ENCODE peak calls at places on chromosomes 1 and 21, in four cellular contexts. A, V, G and B are unnamed samples.
A peak's percentile ranks its signal among the peaks of the same experiment; 100 is the strongest.

GRCh38 chr21:44557491-44558328 is 885 bp downstream of the KRTAP10-3 start:
- DNase-seq in A (no peak), V (no peak), G (no peak), B (no peak)

GRCh38 chr1:173717238-173717637 is 2.5 kb downstream of the KLHL20 start:
- DNase-seq in A (no peak), V (no peak), G (no peak), B (no peak)

GRCh38 chr1:27522148-27522859 is 32.3 kb upstream of the WASF2 start:
- DNase-seq in A (no peak), V (peak; percentile 35), G (no peak), B (no peak)

GRCh38 chr1:228515200-228515834 is 28.1 kb downstream of the RNF187 start:
- DNase-seq in A (peak; percentile 18), V (peak; percentile 68), G (peak; percentile 79), B (peak; percentile 34)

GRCh38 chr1:245051349-245052221 is 103.2 kb upstream of the KIF26B start:
- DNase-seq in A (no peak), V (no peak), G (peak; percentile 90), B (no peak)

GRCh38 chr1:212106286-212106792 is 70.8 kb downstream of the DTL start:
- DNase-seq in A (no peak), V (no peak), G (no peak), B (no peak)

GRCh38 chr1:76730027-76730426 is 137.3 kb upstream of the ST6GALNAC5 start:
- DNase-seq in A (no peak), V (no peak), G (no peak), B (no peak)

GRCh38 chr1:228478326-228478725 is 8.9 kb upstream of the RNF187 start:
- DNase-seq in A (no peak), V (no peak), G (no peak), B (no peak)

GRCh38 chr1:7207875-7208646 is 422.8 kb downstream of the CAMTA1 start:
- DNase-seq in A (no peak), V (peak; percentile 84), G (peak; percentile 75), B (peak; percentile 56)

GRCh38 chr1:35539073-35539823 is 18.0 kb downstream of the KIAA0319L start:
- DNase-seq in A (no peak), V (no peak), G (no peak), B (peak; percentile 76)

GRCh38 chr1:31704261-31705079 is 653 bp upstream of the COL16A1 start:
- DNase-seq in A (no peak), V (peak; percentile 37), G (no peak), B (peak; percentile 23)

GRCh38 chr1:242525769-242526168 is 1.3 kb upstream of the PLD5 start:
- DNase-seq in A (no peak), V (no peak), G (no peak), B (no peak)

GRCh38 chr1:242523282-242523967 is 1.1 kb downstream of the PLD5 start:
- DNase-seq in A (no peak), V (no peak), G (no peak), B (no peak)

GRCh38 chr1:242525360-242525722 is 844 bp upstream of the PLD5 start:
- DNase-seq in A (no peak), V (no peak), G (no peak), B (no peak)

GRCh38 chr1:242523968-242524570 is 428 bp downstream of the PLD5 start:
- DNase-seq in A (no peak), V (peak; percentile 33), G (peak; percentile 44), B (no peak)

DNA sequence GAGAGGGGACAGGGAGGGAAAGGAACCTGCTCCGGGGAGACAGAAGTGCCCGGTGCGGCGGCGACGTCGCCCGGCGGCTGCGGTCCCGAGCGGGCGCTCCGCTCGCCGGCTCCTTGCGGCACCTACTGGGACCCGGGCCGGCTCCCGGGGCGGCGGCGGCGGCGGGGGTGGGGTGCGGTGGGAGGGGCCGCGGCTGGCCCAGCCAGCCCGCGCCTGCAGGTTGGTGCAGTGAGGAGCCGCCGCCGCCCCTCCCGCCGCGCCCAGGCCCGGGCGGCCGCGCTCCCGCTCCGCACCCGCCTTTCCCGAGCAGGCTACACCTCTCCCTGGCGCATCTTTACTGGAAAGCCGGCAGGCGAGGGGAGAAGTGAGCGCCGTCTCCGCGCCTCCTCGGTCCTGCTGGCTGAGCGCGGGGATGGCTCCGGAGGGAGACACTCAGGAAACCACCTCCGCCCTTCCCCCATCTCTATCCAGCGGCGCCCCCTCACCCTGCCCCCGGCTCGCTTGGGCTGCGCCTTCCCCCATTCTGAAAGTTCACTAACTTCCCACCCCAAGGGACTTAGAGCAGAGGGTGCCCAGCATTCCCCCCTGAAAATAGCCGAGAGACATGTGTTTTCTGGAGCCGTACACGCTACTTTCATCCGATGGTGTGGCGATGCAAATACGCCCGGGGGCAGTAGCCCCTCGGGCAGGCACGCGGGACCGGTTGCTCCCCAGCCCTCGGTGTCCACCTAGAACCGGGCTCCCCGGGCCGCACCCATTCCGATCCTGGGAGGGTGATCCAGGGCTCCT is at the start of gene PLD5:
- DNase-seq in A (no peak), V (no peak), G (no peak), B (no peak)
- TF ChIP-seq CTCF in A (no peak), V (no peak), G (no peak), B (no peak)

DNA sequence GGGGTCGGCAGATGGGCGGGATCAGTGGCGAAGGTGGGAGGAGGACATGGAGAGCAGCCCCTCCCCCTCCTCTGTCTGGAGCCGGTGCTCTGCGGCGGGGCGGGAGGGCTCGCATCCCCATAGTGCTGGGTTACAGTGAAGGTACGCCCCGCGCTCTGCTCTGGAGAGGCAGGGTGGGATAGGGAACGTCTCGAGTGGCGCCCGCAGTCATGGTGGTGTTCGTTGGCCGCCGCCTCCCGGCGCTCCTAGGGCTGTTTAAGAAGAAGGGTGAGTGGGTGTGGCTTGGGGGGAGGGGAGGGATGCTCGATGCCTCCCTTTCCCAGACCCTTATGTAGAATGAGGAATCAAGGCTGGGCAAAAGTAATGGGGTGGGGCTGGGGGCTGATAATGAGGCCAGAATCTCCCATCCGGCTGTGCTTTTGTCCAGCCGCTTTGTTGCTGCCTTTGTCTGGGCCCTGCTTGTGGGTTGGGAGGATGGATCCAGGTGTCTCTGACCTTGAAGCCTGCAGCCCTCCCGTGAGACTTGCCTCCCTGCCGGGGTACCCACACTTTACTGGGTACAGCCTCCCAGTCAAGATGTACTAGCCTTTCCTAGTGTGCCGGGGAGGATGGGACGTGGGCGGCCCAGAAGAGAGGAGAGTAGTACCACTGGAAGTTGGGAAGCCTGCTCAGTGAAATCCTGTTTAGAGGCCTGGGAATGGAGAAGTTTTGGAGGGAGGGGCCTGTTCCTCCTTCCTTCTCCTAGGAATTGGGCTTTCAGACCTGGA is 51.4 kb downstream of the YARS1 start:
- DNase-seq in A (no peak), V (no peak), G (no peak), B (no peak)
- H3K4me3 ChIP-seq in A (no peak overlapping the region), V (no peak overlapping the region), G (no peak overlapping the region), B (no peak overlapping the region)

DNA sequence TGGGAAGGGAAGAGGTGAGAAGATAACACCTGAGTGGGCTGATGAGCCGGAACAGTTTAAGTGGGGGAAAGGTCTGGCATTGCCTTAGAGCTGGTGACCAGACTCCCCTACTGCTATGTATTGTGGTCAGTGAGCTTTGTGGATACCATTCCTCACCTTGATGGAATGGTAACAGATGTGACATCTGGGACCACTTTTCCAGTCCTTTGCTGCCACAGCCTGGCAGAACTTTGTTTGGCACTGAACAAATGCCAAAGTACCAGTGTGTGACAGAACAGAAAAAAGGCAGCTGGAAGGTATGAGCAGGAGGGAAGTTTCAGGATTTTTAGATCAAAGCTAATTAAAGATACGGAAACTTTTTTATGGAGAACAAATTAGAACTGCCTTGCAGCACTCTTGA is 6.2 kb downstream of the MED8 start:
- DNase-seq in A (no peak), V (peak; percentile 60), G (no peak), B (no peak)
- TF ChIP-seq CTCF in A (peak; percentile 10), V (peak; percentile 61), G (no peak), B (no peak)

GRCh38 chr1:1165900-1166421 is 7.7 kb upstream of the TTLL10 start:
- DNase-seq in A (no peak), V (peak; percentile 31), G (no peak), B (no peak)
- H3K4me3 ChIP-seq in A (no peak overlapping the region), V (peak overlapping the region; percentile 90), G (no peak overlapping the region), B (no peak overlapping the region)

DNA sequence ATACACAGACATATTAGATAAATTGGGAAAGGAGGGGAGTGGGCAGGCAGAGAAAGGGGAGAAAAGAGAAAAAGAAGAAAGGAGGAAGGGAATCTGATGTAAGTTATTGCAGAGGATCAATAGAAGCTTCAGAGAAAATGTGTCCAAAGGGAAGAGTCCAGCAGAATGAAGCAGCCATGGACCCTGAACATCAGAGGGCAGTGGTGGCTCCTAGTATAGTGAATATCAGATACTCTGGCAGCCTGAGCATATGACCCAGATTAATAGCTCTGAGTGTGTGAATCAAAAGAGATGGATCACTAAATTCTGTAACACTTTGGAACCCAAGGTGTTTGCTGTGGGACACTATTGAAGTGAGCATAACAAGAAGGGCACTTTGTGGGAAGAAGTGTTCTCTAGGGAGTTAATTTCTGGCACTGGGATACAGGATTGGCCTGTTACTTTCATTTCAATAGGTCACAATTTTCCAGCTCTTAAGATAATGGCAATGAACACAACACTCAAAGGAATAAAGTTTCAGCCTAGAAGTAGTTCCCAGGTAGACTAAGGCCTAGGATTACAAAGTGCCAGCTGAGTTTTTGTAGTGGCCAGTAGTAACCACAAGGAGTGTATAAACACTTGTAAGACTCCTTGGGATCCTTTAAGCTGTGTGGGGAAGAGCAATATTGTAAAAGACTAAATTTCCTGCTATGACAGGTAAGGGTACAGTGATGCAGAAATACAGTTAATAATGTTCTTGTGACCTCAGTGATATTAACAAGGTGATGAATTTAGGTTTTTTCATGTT is 164.4 kb upstream of the BEND5 start:
- DNase-seq in A (no peak), V (no peak), G (no peak), B (no peak)
- TF ChIP-seq CTCF in A (no peak), V (no peak), G (no peak), B (no peak)

DNA sequence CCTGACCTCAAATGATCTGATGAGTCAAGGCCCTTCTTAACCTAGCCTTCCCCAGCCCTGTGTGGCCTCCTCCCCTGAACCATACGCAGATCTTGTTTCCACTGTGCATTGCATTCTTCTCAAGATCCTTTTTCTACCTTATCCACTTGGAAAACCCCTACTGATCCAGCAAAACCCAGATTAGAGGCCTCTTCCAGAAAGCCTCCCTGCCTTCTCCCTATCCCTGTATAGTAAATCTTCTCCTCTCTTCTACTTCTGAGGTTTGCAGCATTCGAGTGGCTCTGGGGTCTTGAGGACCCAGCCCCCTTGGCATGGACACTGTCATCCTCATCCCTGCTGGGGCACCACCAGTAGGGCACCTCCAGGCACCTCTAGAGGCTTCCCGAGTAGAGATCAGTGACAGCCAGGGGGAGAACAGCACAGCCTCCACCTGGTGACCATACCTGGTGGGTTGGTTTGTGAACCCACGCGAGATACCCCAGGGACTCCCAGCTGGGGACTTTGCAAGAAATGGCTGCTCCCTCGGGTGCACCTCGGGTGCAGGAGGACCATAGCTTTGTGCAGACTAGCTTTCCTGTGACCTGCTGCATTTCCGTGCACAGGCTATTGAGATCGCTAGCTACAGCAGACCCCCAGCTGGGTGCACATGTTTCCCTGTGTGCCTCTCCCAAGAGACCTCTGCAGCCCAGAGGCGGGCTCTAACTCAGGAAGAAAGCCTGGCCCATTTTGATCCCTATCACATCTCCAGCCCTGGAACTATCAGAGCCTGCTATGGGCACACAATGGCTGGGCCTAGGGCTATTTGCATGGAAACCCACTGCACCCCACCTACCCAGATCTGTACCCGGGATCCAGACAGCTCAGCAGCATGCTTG is 34.2 kb downstream of the MATN1 start:
- DNase-seq in A (no peak), V (no peak), G (no peak), B (no peak)
- H3K4me3 ChIP-seq in A (no peak overlapping the region), V (no peak overlapping the region), G (no peak overlapping the region), B (no peak overlapping the region)

DNA sequence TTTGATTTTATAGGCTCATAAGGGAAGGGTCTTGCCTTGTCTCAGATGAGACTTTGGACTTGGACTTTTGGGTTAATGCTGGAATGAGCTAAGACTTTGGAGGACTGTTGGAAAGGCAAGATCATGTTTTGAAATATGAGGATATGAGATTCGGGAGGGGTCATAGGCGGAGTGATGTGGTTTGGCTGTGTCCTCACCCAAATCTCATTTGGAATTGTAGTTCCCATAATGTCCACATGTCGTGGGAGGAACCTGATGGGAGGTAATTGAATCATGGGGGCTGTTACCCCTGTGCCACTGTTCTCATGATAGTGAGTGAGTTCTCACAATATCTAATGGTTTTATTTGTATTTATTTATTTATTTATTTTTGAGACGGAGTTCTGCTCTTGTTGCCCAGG is 6.9 kb upstream of the CSDE1 start:
- DNase-seq in A (no peak), V (no peak), G (no peak), B (no peak)
- TF ChIP-seq CTCF in A (peak; percentile 22), V (no peak), G (no peak), B (no peak)